ENCODE peak calls at places on chromosomes 16 and 17, in ten cellular contexts. T, B, J, Q, N, H, R, S, V and L are unnamed samples.

GRCh38 chr16:73034374-73034773 is 13.6 kb downstream of the ZFHX3 start:
- DNase-seq in R (no peak), T (no peak), Q (no peak), N (no peak), B (no peak), S (no peak), J (no peak), H (no peak), V (no peak), L (no peak)

GRCh38 chr16:11253009-11253994 is 2.7 kb downstream of the SOCS1 start:
- DNase-seq in B (no peak), H (no peak), J (no peak), T (no peak), R (no peak), V (no peak), N (no peak), Q (no peak), S (no peak), L (peak)

GRCh38 chr17:77372444-77373297 is 231.9 kb downstream of the SEC14L1 start:
- DNase-seq in B (peak), J (peak), N (peak), R (peak), H (no peak), T (no peak), S (peak), Q (peak), V (peak), L (peak)

GRCh38 chr17:78031435-78031834 is 72.9 kb downstream of the TNRC6C start:
- DNase-seq in N (no peak), Q (no peak), J (no peak), S (no peak), T (no peak), R (no peak), B (no peak), V (no peak), H (no peak), L (no peak)

GRCh38 chr16:69107311-69107962 is 2.0 kb downstream of the HAS3 start:
- DNase-seq in Q (no peak), R (no peak), H (peak), V (peak), T (no peak), B (no peak), S (peak), J (no peak), N (peak), L (no peak)

GRCh38 chr16:11098601-11099377 is 154.4 kb downstream of the CLEC16A start:
- DNase-seq in T (no peak), Q (no peak), B (no peak), R (no peak), H (no peak), J (no peak), S (no peak), N (no peak), V (no peak), L (no peak)

GRCh38 chr16:19664166-19664565 is 53.9 kb downstream of the KNOP1 start:
- DNase-seq in T (no peak), N (no peak), J (no peak), V (no peak), R (no peak), H (no peak), B (no peak), Q (no peak), S (no peak), L (no peak)

GRCh38 chr17:51673066-51673465 is 412.7 kb downstream of the UTP18 start:
- DNase-seq in B (no peak), Q (no peak), S (no peak), N (no peak), H (no peak), R (no peak), V (no peak), T (no peak), J (no peak), L (no peak)

GRCh38 chr16:3346041-3346440 is 9.6 kb upstream of the OR2C1 start:
- DNase-seq in J (no peak), V (no peak), N (no peak), T (no peak), R (no peak), S (no peak), Q (no peak), B (no peak), H (no peak), L (no peak)

GRCh38 chr17:1907818-1908698 is 78.3 kb downstream of the RPA1 start:
- DNase-seq in H (peak), R (no peak), T (no peak), N (peak), Q (no peak), B (no peak), V (no peak), S (no peak), J (no peak), L (no peak)

GRCh38 chr17:41907185-41907556 is 11.6 kb downstream of the ACLY start:
- DNase-seq in Q (no peak), T (no peak), V (no peak), S (no peak), H (peak), N (no peak), J (no peak), R (peak), B (no peak), L (no peak)

GRCh38 chr16:13510425-13511151 is 409.4 kb upstream of the ERCC4 start:
- DNase-seq in V (no peak), H (peak), T (no peak), N (peak), B (no peak), J (no peak), R (no peak), Q (no peak), S (no peak), L (no peak)

GRCh38 chr16:14193316-14193871 is 122.3 kb downstream of the MRTFB start:
- DNase-seq in T (no peak), V (no peak), N (peak), B (no peak), J (peak), H (no peak), R (no peak), Q (peak), S (no peak), L (peak)

GRCh38 chr17:62941358-62941991 is 24.6 kb upstream of the TANC2 start:
- DNase-seq in S (no peak), H (no peak), Q (no peak), T (no peak), R (no peak), B (no peak), J (no peak), V (no peak), N (no peak), L (no peak)

GRCh38 chr17:81462506-81463125 is 50.0 kb downstream of the ACTG1 start:
- DNase-seq in V (no peak), S (no peak), R (no peak), J (no peak), B (no peak), N (no peak), H (no peak), T (no peak), Q (no peak), L (no peak)

GRCh38 chr17:55609737-55610201 is 98.5 kb upstream of the SMIM36 start:
- DNase-seq in N (no peak), H (peak), R (peak), J (no peak), T (no peak), V (no peak), B (peak), S (no peak), Q (no peak), L (no peak)

GRCh38 chr17:63437287-63438091 is 8.6 kb downstream of the CYB561 start:
- DNase-seq in B (no peak), Q (no peak), R (peak), T (no peak), S (no peak), H (no peak), N (no peak), J (no peak), V (no peak), L (no peak)

GRCh38 chr16:88078111-88078775 is 127.0 kb downstream of the BANP start:
- DNase-seq in R (no peak), Q (no peak), V (no peak), N (no peak), S (no peak), B (no peak), J (no peak), T (no peak), H (no peak), L (no peak)

GRCh38 chr16:88076211-88076931 is 125.1 kb downstream of the BANP start:
- DNase-seq in Q (no peak), N (peak), T (no peak), H (no peak), B (no peak), J (no peak), V (no peak), R (no peak), S (no peak), L (no peak)

GRCh38 chr16:88074041-88074440 is 122.8 kb downstream of the BANP start:
- DNase-seq in Q (no peak), J (no peak), V (no peak), B (no peak), N (no peak), S (no peak), H (no peak), R (no peak), T (no peak), L (no peak)

GRCh38 chr16:88073201-88073721 is 122.0 kb downstream of the BANP start:
- DNase-seq in Q (no peak), T (no peak), S (no peak), V (no peak), B (no peak), J (no peak), N (no peak), H (no peak), R (no peak), L (no peak)

GRCh38 chr16:88077328-88078108 is 126.3 kb downstream of the BANP start:
- DNase-seq in T (no peak), Q (no peak), N (no peak), J (no peak), V (peak), S (peak), H (no peak), R (no peak), B (no peak), L (no peak)
- TF ChIP-seq CTCF in T (no peak), Q (no peak), N (no peak), J (no peak), V (no peak), S (no peak), H (no peak), R (no peak), B (no peak), L (no peak)

DNA sequence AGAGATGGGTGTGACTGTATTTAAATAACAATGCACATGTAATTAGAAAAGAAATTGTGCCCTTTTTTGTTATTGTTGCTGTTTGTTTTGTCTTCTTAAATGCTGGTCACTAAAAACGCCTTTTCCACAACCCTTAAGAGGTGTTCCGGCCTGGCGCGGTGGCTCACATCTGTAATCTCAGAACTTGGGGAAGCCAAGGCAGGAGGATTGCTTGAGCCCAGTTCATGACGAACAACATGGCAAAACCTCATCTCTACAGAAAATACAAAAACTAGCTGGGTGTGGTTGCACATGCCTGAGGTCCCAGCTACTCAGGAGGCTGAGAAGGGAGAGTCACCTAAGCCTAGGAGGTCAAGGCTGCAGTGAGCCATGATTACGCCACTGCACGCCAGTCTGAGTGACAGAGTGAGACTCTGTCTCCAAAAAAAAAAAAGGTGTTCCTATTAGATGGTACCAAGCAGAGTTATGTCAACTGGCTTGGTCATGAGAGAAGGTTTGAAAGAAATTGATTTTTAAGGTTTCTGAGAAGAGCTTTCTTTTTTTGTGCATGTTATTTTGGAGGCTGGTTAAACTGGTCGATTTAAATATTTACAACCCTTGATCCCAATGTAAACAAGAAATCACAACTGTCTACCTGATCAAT is 23.5 kb upstream of the RFFL start:
- DNase-seq in R (no peak), S (no peak), Q (no peak), B (no peak), N (no peak), V (no peak), H (peak), J (no peak), T (no peak), L (no peak)
- H3K27ac ChIP-seq in R (no peak), S (no peak), Q (no peak), B (no peak), N (no peak), V (no peak), H (peak), J (peak), T (peak), L (peak)

GRCh38 chr17:79875511-79875910 is 36.3 kb upstream of the CBX4 start:
- DNase-seq in N (no peak), T (no peak), V (no peak), B (no peak), J (no peak), S (no peak), H (peak), R (no peak), Q (no peak), L (no peak)

GRCh38 chr17:79872762-79873161 is 33.5 kb upstream of the CBX4 start:
- DNase-seq in Q (no peak), N (no peak), R (no peak), J (no peak), H (no peak), T (no peak), S (no peak), B (no peak), V (no peak), L (no peak)

GRCh38 chr17:79873583-79873982 is 34.3 kb upstream of the CBX4 start:
- DNase-seq in H (no peak), R (no peak), Q (no peak), N (no peak), J (no peak), B (no peak), V (no peak), T (no peak), S (no peak), L (no peak)

GRCh38 chr17:79871131-79871530 is 31.9 kb upstream of the CBX4 start:
- DNase-seq in N (no peak), S (no peak), B (no peak), V (no peak), R (no peak), J (no peak), T (no peak), Q (no peak), H (no peak), L (no peak)

DNA sequence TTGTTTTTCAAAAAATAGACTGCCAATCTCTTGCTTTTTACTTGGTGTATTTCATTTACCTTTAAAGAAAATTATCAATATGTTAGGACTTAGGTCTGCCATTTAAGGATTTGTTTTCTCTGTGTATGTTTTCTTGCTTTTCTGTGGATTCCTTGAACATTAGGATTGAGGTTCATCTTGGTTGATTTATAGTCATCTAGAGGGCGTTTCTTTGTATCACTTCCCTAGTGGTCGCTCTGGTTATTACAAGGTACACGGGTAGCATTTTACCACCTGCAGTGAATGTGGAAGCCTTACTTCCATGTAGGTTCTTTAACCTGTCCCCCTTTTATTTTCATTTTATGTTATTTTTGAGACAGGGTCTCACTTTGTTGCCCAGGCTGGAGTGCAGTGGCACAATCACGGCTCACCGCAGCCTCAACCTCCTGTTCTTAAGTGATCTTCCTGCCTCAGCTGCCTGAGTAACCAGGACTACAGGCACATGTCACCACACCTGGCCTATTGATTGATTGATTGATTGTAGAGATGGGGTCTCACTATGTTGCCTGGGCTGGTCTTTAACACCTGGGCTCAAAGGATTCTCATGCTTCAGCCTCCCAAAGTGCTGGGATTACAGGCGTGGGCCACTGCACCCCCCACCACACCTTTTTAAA is 35.2 kb upstream of the CBX4 start:
- DNase-seq in S (no peak), Q (peak), R (no peak), J (no peak), H (peak), N (peak), V (no peak), T (no peak), B (no peak), L (no peak)
- TF ChIP-seq CTCF in S (peak), Q (peak), R (peak), J (peak), H (peak), N (peak), V (peak), T (peak), B (no peak), L (peak)

DNA sequence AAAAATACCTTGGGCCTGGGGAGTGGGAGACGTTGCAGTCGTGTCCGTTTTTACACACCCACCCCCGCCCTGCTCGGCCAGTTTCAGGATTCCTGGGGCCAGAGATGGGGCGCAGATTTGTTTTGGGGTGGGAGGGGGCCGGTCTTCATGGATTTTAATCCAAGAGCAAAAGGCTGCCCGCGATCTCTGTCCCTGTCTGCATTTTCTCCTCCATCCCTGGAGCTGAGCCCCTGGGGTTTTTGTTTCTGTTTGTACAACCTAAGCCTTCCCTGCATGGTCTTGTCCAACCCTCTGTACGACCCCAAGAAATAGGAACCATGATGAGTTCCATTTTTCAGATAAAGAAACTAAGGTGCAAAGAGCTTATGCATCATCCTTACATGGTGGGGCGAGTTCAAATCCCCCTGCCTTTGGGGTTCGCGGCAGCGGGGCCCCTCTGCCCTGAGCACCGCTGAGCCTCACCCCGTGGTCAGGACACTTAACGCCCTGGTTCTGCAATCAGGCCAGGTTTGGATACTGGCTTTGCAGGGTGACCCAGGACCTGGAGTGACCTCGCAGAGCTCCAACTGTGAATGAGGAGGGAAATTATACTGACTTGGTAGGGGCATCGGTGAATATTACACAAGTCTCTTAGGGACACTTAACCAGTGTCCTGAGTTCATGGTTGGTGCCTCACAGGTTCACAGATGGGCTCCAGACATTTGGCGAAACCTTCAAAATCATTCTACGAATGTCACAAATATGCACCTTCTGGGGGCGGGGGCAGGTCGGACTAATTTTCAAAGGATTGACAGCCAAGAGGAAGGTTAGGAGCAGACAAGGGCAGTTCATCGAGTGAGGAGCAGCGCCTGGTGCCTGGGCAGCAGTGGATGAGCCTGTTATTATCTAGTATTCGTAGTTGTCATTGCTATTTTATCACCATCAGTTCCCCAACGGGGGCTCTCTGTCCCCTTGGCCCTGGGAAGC is 4.1 kb upstream of the FOXF1 start:
- DNase-seq in R (no peak), S (no peak), J (no peak), B (no peak), N (no peak), V (no peak), T (no peak), H (no peak), Q (no peak), L (no peak)
- H3K27ac ChIP-seq in R (no peak), S (no peak), J (peak), B (no peak), N (no peak), V (no peak), T (no peak), H (no peak), Q (no peak), L (no peak)